ENCODE peak calls at places on chromosomes 16 and 17, in nine cellular contexts. Q is BJ; V is AG04449; P is Peyer's patch; R is H1; C is IMR-90; X is CD8-positive, alpha-beta T cell; F is cardiac fibroblast; Y is left ventricle myocardium inferior. G is an unnamed sample.

GRCh38 chr17:64055183-64056142 is 35.0 kb upstream of the ICAM2 start:
- DNase-seq in Q (no peak), V (no peak), P (no peak), R (no peak), C (no peak), X (no peak), F (no peak), Y (no peak), G (no peak)

GRCh38 chr16:31421587-31421986 is 6.6 kb downstream of the COX6A2 start:
- DNase-seq in Q (no peak), V (no peak), P (peak), R (no peak), C (no peak), X (peak), F (no peak), Y (no peak), G (no peak)

GRCh38 chr16:81424761-81425160 is 19.8 kb upstream of the CMIP start:
- DNase-seq in Q (no peak), V (no peak), P (no peak), R (no peak), C (peak), X (no peak), F (no peak), Y (no peak), G (no peak)

GRCh38 chr17:75046583-75047289 is at the start of the genes ATP5PD and KCTD2:
- DNase-seq in Q (peak), V (peak), P (peak), R (peak), C (peak), X (peak), F (peak), Y (peak), G (peak)

GRCh38 chr16:47058295-47059086 is 85.0 kb upstream of the DNAJA2 start:
- DNase-seq in Q (no peak), V (no peak), P (peak), R (no peak), C (no peak), X (no peak), F (peak), Y (no peak), G (no peak)

GRCh38 chr17:61467416-61468262 is 15.4 kb downstream of the TBX4 start:
- DNase-seq in Q (no peak), V (no peak), P (peak), R (peak), C (peak), X (no peak), F (peak), Y (peak), G (peak)

GRCh38 chr17:33910200-33910857 is 344.8 kb upstream of the CCL2 start:
- DNase-seq in Q (no peak), V (no peak), P (no peak), R (no peak), C (no peak), X (no peak), F (no peak), Y (no peak), G (no peak)

GRCh38 chr17:45279898-45280297 is 18.0 kb upstream of the SPATA32 start:
- DNase-seq in Q (no peak), V (no peak), P (no peak), R (no peak), C (no peak), X (no peak), F (no peak), Y (peak), G (no peak)

GRCh38 chr16:85637808-85638186 is 24.7 kb downstream of the GSE1 start:
- DNase-seq in Q (no peak), V (no peak), P (no peak), R (no peak), C (no peak), X (no peak), F (no peak), Y (peak), G (no peak)

GRCh38 chr16:87933140-87933495 is 3.2 kb downstream of the CA5A start:
- DNase-seq in Q (no peak), V (no peak), P (no peak), R (no peak), C (no peak), X (no peak), F (no peak), Y (no peak), G (no peak)

GRCh38 chr17:28030386-28030785 is 12.1 kb upstream of the NLK start:
- DNase-seq in Q (no peak), V (no peak), P (no peak), R (no peak), C (no peak), X (no peak), F (no peak), Y (no peak), G (no peak)

GRCh38 chr16:68361485-68361884 is 50.7 kb downstream of the PRMT7 start:
- DNase-seq in Q (no peak), V (no peak), P (no peak), R (no peak), C (no peak), X (no peak), F (no peak), Y (no peak), G (no peak)

GRCh38 chr16:75025766-75026165 is 26.9 kb downstream of the ZNRF1 start:
- DNase-seq in Q (no peak), V (no peak), P (no peak), R (no peak), C (peak), X (no peak), F (no peak), Y (no peak), G (peak)

GRCh38 chr16:71214771-71215381 is 15.6 kb downstream of the HYDIN start:
- DNase-seq in Q (no peak), V (no peak), P (no peak), R (no peak), C (no peak), X (no peak), F (peak), Y (no peak), G (no peak)

GRCh38 chr16:47416869-47417268 is 44.0 kb downstream of the ITFG1 start:
- DNase-seq in Q (no peak), V (no peak), P (no peak), R (no peak), C (no peak), X (no peak), F (no peak), Y (no peak), G (no peak)

GRCh38 chr16:47043970-47044684 is 70.7 kb upstream of the DNAJA2 start:
- DNase-seq in Q (no peak), V (no peak), P (no peak), R (no peak), C (no peak), X (no peak), F (no peak), Y (peak), G (no peak)

GRCh38 chr16:56866955-56867830 is 2.2 kb downstream of the SLC12A3 start:
- DNase-seq in Q (no peak), V (no peak), P (no peak), R (peak), C (peak), X (no peak), F (peak), Y (no peak), G (peak)

GRCh38 chr16:88508868-88509748 is 56.0 kb downstream of the ZFPM1 start:
- DNase-seq in Q (no peak), V (no peak), P (peak), R (no peak), C (no peak), X (no peak), F (no peak), Y (no peak), G (no peak)

GRCh38 chr16:53356478-53357207 is 77.6 kb upstream of the RBL2 start:
- DNase-seq in Q (no peak), V (no peak), P (no peak), R (no peak), C (no peak), X (no peak), F (no peak), Y (no peak), G (no peak)

GRCh38 chr16:1781758-1782407 is 488 bp downstream of the SPSB3 start:
- DNase-seq in Q (no peak), V (no peak), P (no peak), R (peak), C (peak), X (no peak), F (no peak), Y (no peak), G (no peak)

GRCh38 chr16:51328708-51329107 is 177.6 kb upstream of the SALL1 start:
- DNase-seq in Q (no peak), V (no peak), P (no peak), R (no peak), C (no peak), X (no peak), F (no peak), Y (no peak), G (no peak)

GRCh38 chr17:62708587-62708986 is 81.1 kb downstream of the MRC2 start:
- DNase-seq in Q (no peak), V (no peak), P (no peak), R (no peak), C (no peak), X (no peak), F (no peak), Y (no peak), G (no peak)

GRCh38 chr16:79422061-79422460 is 178.5 kb downstream of the MAF start:
- DNase-seq in Q (no peak), V (no peak), P (no peak), R (no peak), C (no peak), X (no peak), F (no peak), Y (no peak), G (no peak)

GRCh38 chr17:43671075-43671692 is 9.5 kb upstream of the MEOX1 start:
- DNase-seq in Q (no peak), V (no peak), P (no peak), R (no peak), C (no peak), X (no peak), F (peak), Y (no peak), G (no peak)

GRCh38 chr17:76027159-76027839 is at the start of gene EVPL:
- DNase-seq in Q (no peak), V (no peak), P (peak), R (no peak), C (no peak), X (no peak), F (no peak), Y (no peak), G (no peak)

GRCh38 chr17:34409352-34409751 is 46.3 kb upstream of the CCL1 start:
- DNase-seq in Q (no peak), V (no peak), P (no peak), R (no peak), C (no peak), X (no peak), F (no peak), Y (no peak), G (no peak)

GRCh38 chr17:79758260-79758659 is 19.7 kb upstream of the CBX2 start:
- DNase-seq in Q (no peak), V (no peak), P (no peak), R (no peak), C (no peak), X (no peak), F (no peak), Y (no peak), G (no peak)

GRCh38 chr16:17206712-17207111 is 264.0 kb downstream of the XYLT1 start:
- DNase-seq in Q (no peak), V (no peak), P (no peak), R (no peak), C (no peak), X (no peak), F (no peak), Y (no peak), G (no peak)

GRCh38 chr16:53091508-53092211 is 36.9 kb downstream of the CHD9 start:
- DNase-seq in Q (peak), V (peak), P (no peak), R (no peak), C (peak), X (no peak), F (peak), Y (peak), G (no peak)

GRCh38 chr17:21037117-21037803 is 5.6 kb downstream of the USP22 start:
- DNase-seq in Q (no peak), V (no peak), P (no peak), R (no peak), C (no peak), X (no peak), F (no peak), Y (no peak), G (no peak)

GRCh38 chr17:49512296-49513043 is 17.4 kb downstream of the NGFR start:
- DNase-seq in Q (no peak), V (no peak), P (no peak), R (no peak), C (no peak), X (no peak), F (no peak), Y (no peak), G (no peak)

GRCh38 chr17:43832168-43832975 is 574 bp downstream of the MPP3 start:
- DNase-seq in Q (no peak), V (peak), P (peak), R (peak), C (peak), X (no peak), F (peak), Y (peak), G (no peak)

GRCh38 chr17:73969956-73970355 is 233.5 kb upstream of the RPL38 start:
- DNase-seq in Q (no peak), V (no peak), P (no peak), R (no peak), C (no peak), X (no peak), F (no peak), Y (no peak), G (no peak)

GRCh38 chr17:50642071-50642721 is 7.5 kb downstream of the ABCC3 start:
- DNase-seq in Q (no peak), V (no peak), P (peak), R (no peak), C (no peak), X (no peak), F (no peak), Y (no peak), G (no peak)

GRCh38 chr16:73879621-73880020 is 417.0 kb upstream of the PSMD7 start:
- DNase-seq in Q (no peak), V (no peak), P (no peak), R (no peak), C (no peak), X (no peak), F (no peak), Y (no peak), G (no peak)

GRCh38 chr16:73873643-73874042 is 423.0 kb upstream of the PSMD7 start:
- DNase-seq in Q (no peak), V (no peak), P (no peak), R (no peak), C (no peak), X (no peak), F (no peak), Y (no peak), G (no peak)

GRCh38 chr16:73872856-73873255 is 423.8 kb upstream of the PSMD7 start:
- DNase-seq in Q (no peak), V (no peak), P (no peak), R (no peak), C (no peak), X (no peak), F (no peak), Y (no peak), G (no peak)

GRCh38 chr16:73877148-73877547 is 419.5 kb upstream of the PSMD7 start:
- DNase-seq in Q (no peak), V (no peak), P (no peak), R (no peak), C (no peak), X (no peak), F (no peak), Y (no peak), G (no peak)

DNA sequence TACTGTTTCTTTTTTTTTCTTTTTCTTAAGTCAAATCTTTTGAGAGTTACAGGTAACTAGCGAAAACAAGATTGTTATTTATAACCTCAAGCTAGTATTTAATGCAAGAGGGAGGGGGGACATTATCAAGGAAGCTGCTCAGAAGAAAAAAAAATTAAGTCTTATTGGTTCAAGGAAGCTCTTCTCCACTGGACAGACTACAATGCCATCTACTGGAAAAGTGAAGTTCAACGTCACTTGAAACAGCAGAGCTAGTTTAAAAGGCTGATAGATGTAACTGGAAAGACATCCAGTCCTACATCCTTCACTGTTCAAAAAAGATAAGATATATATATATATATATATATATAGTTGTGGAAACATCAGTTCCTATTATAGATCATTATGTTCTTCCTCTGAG is 418.0 kb upstream of the PSMD7 start:
- DNase-seq in Q (peak), V (peak), P (no peak), R (no peak), C (peak), X (no peak), F (peak), Y (no peak), G (peak)
- TF ChIP-seq CTCF in Q (peak), V (peak), P (peak), R (peak), C (peak), X (no peak), F (peak), Y (peak), G (peak)

GRCh38 chr17:40346061-40346767 is 18.3 kb downstream of the GJD3 start:
- DNase-seq in Q (no peak), V (no peak), P (no peak), R (no peak), C (no peak), X (no peak), F (no peak), Y (no peak), G (no peak)

GRCh38 chr17:40345161-40346034 is 19.1 kb downstream of the GJD3 start:
- DNase-seq in Q (no peak), V (no peak), P (peak), R (peak), C (peak), X (no peak), F (peak), Y (peak), G (no peak)

GRCh38 chr17:40342575-40343058 is 21.9 kb downstream of the GJD3 start:
- DNase-seq in Q (no peak), V (no peak), P (no peak), R (peak), C (no peak), X (no peak), F (no peak), Y (no peak), G (no peak)

GRCh38 chr17:40343126-40344119 is 21.1 kb downstream of the GJD3 start:
- DNase-seq in Q (no peak), V (no peak), P (no peak), R (no peak), C (no peak), X (no peak), F (no peak), Y (peak), G (no peak)

DNA sequence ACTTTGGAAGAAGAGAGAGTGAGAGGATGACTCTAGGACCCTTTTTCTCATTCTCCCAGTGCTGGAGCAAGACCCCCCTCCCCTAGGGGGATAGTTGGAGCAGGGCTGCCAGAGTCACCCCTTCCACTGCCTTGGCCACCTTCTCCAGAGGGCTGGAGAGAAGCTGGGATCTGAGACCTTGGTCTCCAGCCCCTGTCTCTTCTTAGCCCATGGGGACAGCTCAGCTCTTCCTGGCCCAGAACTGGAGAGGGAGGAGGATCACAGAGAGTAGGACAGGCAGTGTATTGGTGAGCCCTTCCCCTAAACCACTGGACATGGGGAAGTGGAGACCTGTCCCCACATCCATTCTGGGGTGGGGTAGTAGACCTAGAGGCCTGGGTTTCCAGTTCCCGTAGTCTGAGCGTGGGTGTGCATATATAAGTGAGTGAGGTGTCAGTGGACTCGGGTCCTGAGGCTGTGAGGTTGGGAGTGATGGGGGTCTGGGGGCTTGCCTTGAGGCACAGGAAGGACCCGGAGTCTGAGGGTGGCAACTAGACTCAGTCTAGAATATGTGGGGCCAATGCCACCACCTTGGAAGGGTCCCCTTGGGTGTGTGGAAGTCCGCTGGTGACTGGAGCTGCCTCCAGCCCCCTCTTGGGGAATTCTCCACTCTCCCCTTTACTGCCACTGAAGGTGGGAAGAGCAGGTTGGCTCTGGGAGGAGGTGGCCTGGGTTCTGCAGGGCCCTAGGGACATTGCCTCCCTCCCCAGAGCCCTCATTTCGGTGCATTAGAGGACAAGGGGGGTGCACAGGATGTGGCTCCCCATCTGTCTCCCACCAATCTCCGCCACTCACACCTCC is 20.0 kb downstream of the GJD3 start:
- DNase-seq in Q (no peak), V (no peak), P (no peak), R (peak), C (no peak), X (no peak), F (no peak), Y (no peak), G (no peak)
- H3K4me3 ChIP-seq in Q (peak), V (peak), P (peak), R (peak), C (peak), X (peak), F (peak), Y (peak), G (peak)

GRCh38 chr17:37148171-37148570 is 199.4 kb downstream of the AATF start:
- DNase-seq in Q (no peak), V (no peak), P (no peak), R (no peak), C (no peak), X (no peak), F (peak), Y (no peak), G (no peak)
- TF ChIP-seq CTCF in Q (no peak), V (no peak), P (no peak), R (no peak), C (no peak), X (no peak), F (no peak), Y (no peak), G (no peak)

GRCh38 chr16:66947302-66948033 is 12.2 kb downstream of the CES2 start:
- DNase-seq in Q (peak), V (no peak), P (peak), R (peak), C (peak), X (peak), F (peak), Y (peak), G (no peak)

GRCh38 chr16:66946541-66946940 is 11.2 kb downstream of the CES2 start:
- DNase-seq in Q (no peak), V (no peak), P (no peak), R (no peak), C (no peak), X (no peak), F (no peak), Y (no peak), G (no peak)

GRCh38 chr16:66949472-66949871 is 11.6 kb upstream of the CES3 start:
- DNase-seq in Q (no peak), V (no peak), P (no peak), R (no peak), C (no peak), X (no peak), F (no peak), Y (no peak), G (no peak)

GRCh38 chr16:66946974-66947301 is 11.6 kb downstream of the CES2 start:
- DNase-seq in Q (no peak), V (no peak), P (no peak), R (no peak), C (no peak), X (no peak), F (no peak), Y (no peak), G (no peak)

DNA sequence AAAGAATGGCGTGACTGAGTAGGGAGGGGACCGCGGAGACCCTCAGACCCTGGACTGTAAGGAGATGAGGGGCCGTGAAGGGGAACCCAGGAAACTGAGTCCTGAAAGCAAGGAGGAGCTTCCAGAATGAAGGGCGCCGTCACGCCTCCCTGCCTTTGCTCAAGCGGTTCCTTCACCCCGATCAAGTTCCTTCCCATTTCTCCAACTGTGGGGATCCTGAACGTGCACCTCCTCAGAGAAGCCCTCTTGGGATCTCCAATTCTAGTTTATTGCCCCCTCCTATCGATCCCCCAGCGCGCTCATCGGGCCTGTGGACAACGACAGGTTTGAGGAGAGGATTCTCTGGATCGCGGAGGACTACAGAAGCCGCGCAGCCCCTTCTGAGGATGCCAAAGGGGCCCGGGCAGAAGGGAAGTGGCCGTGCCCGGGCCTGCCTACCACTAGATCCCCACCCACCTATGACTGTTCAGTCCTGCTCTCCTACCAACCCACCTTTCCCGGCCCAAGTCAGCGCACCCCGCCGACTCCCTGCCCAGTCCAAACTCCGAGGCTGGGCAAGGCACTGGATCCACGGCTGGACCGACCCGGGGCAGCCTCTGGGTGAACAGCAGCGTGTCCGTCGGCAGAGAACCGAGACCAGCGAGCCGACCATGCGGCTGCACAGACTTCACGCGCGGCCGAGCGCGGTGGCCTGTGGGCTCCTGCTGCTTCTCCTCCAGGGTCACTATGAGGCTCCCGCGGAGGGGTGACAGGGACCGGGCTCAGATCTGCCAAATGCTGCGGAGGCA is 12.8 kb upstream of the CES3 start:
- DNase-seq in Q (no peak), V (no peak), P (peak), R (no peak), C (no peak), X (no peak), F (no peak), Y (no peak), G (no peak)
- H3K4me3 ChIP-seq in Q (peak), V (peak), P (peak), R (peak), C (peak), X (peak), F (peak), Y (peak), G (peak)